ENCODE peak calls at places on chromosomes 16 and 17, in four cellular contexts. S is GM23248; H is NCI-H510A; P is stimulated activated CD4-positive, alpha-beta T cell treated with anti-CD3 and anti-CD28 coated beads, Interleukin-2, amount 100 ng/mL, for 24 hours. D is an unnamed sample.
A peak's percentile ranks its signal among the peaks of the same experiment; 100 is the strongest.

GRCh38 chr16:30951785-30952184 is 2.9 kb downstream of the ORAI3 start:
- DNase-seq in H (no peak), P (no peak), S (peak; percentile 56), D (no peak)

GRCh38 chr16:64455275-64455674 is 666.6 kb downstream of the CDH11 start:
- DNase-seq in H (no peak), P (no peak), S (peak; percentile 45), D (no peak)

GRCh38 chr16:89015271-89015859 is 38.4 kb upstream of the CBFA2T3 start:
- DNase-seq in H (no peak), S (no peak), P (no peak), D (no peak)

GRCh38 chr17:47987240-47987835 is 16.4 kb downstream of the CDK5RAP3 start:
- DNase-seq in S (peak; percentile 44), P (no peak), H (peak; percentile 73), D (peak; percentile 46)

GRCh38 chr17:16900288-16900882 is 71.5 kb downstream of the TNFRSF13B start:
- DNase-seq in S (no peak), P (no peak), H (no peak), D (no peak)

GRCh38 chr17:7256766-7257456 is 4.9 kb downstream of the ELP5 start:
- DNase-seq in H (no peak), S (no peak), P (no peak), D (no peak)

GRCh38 chr17:19343256-19343630 is 19.3 kb downstream of the B9D1 start:
- DNase-seq in P (no peak), S (no peak), H (no peak), D (no peak)

GRCh38 chr17:49700956-49701355 is 6.8 kb downstream of the SLC35B1 start:
- DNase-seq in P (no peak), S (no peak), H (no peak), D (no peak)

GRCh38 chr16:89244754-89245153 is 27.3 kb downstream of the ZNF778 start:
- DNase-seq in S (no peak), P (no peak), H (no peak), D (no peak)